ENCODE peak calls at places on chromosomes 13 and 19, in seven cellular contexts. One of them, this sample, is unnamed.

GRCh38 chr13:35600137-35600536 is 123.6 kb upstream of the MAB21L1 start:
- DNase-seq in cardiac fibroblast: peak; percentile 45
- DNase-seq in cardiac muscle cell: no peak
- DNase-seq in Karpas-422: no peak
- DNase-seq in H7: no peak
- DNase-seq in DND-41: no peak
- DNase-seq in WERI-Rb-1: no peak
- DNase-seq in this sample: no peak

GRCh38 chr19:35805518-35806102 is 7.0 kb downstream of the PRODH2 start:
- DNase-seq in WERI-Rb-1: no peak
- DNase-seq in Karpas-422: no peak
- DNase-seq in cardiac fibroblast: no peak
- DNase-seq in DND-41: no peak
- DNase-seq in cardiac muscle cell: no peak
- DNase-seq in H7: peak; percentile 20
- DNase-seq in this sample: no peak

GRCh38 chr13:100659578-100659977 is 15.0 kb downstream of the TMTC4 start:
- DNase-seq in cardiac muscle cell: no peak
- DNase-seq in DND-41: no peak
- DNase-seq in WERI-Rb-1: no peak
- DNase-seq in H7: peak; percentile 76
- DNase-seq in cardiac fibroblast: no peak
- DNase-seq in Karpas-422: no peak
- DNase-seq in this sample: no peak

GRCh38 chr13:91690944-91691343 is 292.5 kb downstream of the GPC5 start:
- DNase-seq in Karpas-422: no peak
- DNase-seq in cardiac fibroblast: no peak
- DNase-seq in WERI-Rb-1: no peak
- DNase-seq in H7: no peak
- DNase-seq in cardiac muscle cell: no peak
- DNase-seq in DND-41: no peak
- DNase-seq in this sample: no peak

GRCh38 chr13:80338781-80339577 is 1.9 kb downstream of the SPRY2 start:
- DNase-seq in H7: peak; percentile 85
- DNase-seq in WERI-Rb-1: peak; percentile 32
- DNase-seq in cardiac fibroblast: peak; percentile 79
- DNase-seq in Karpas-422: no peak
- DNase-seq in cardiac muscle cell: peak; percentile 87
- DNase-seq in DND-41: peak; percentile 18
- DNase-seq in this sample: no peak

GRCh38 chr13:79648191-79648590 is 167.2 kb downstream of the NDFIP2 start:
- DNase-seq in WERI-Rb-1: no peak
- DNase-seq in H7: no peak
- DNase-seq in Karpas-422: no peak
- DNase-seq in cardiac muscle cell: no peak
- DNase-seq in DND-41: no peak
- DNase-seq in cardiac fibroblast: no peak
- DNase-seq in this sample: no peak

GRCh38 chr19:6947745-6948144 is 60.4 kb downstream of the ADGRE1 start:
- DNase-seq in H7: no peak
- DNase-seq in cardiac muscle cell: peak; percentile 62
- DNase-seq in DND-41: no peak
- DNase-seq in Karpas-422: no peak
- DNase-seq in cardiac fibroblast: peak; percentile 86
- DNase-seq in WERI-Rb-1: no peak
- DNase-seq in this sample: no peak

GRCh38 chr13:67481445-67481844 is 251.3 kb upstream of the PCDH9 start:
- DNase-seq in DND-41: no peak
- DNase-seq in cardiac muscle cell: no peak
- DNase-seq in cardiac fibroblast: no peak
- DNase-seq in WERI-Rb-1: no peak
- DNase-seq in H7: no peak
- DNase-seq in Karpas-422: no peak
- DNase-seq in this sample: no peak

GRCh38 chr19:41302624-41303351 is 7.2 kb upstream of the CCDC97 start:
- DNase-seq in DND-41: no peak
- DNase-seq in WERI-Rb-1: no peak
- DNase-seq in cardiac fibroblast: no peak
- DNase-seq in Karpas-422: no peak
- DNase-seq in H7: no peak
- DNase-seq in cardiac muscle cell: no peak
- DNase-seq in this sample: peak; percentile 84

GRCh38 chr13:73334459-73334858 is 275.7 kb downstream of the KLF5 start:
- DNase-seq in Karpas-422: no peak
- DNase-seq in WERI-Rb-1: no peak
- DNase-seq in cardiac fibroblast: peak; percentile 31
- DNase-seq in H7: no peak
- DNase-seq in cardiac muscle cell: peak; percentile 13
- DNase-seq in DND-41: no peak
- DNase-seq in this sample: no peak

GRCh38 chr13:98442391-98443230 is 134.3 kb downstream of the STK24 start:
- DNase-seq in cardiac fibroblast: no peak
- DNase-seq in DND-41: no peak
- DNase-seq in cardiac muscle cell: no peak
- DNase-seq in WERI-Rb-1: no peak
- DNase-seq in H7: no peak
- DNase-seq in Karpas-422: no peak
- DNase-seq in this sample: no peak

GRCh38 chr19:11560404-11560988 is 1.5 kb upstream of the ELOF1 start:
- DNase-seq in WERI-Rb-1: peak; percentile 79
- DNase-seq in Karpas-422: peak; percentile 93
- DNase-seq in cardiac muscle cell: peak; percentile 81
- DNase-seq in cardiac fibroblast: peak; percentile 80
- DNase-seq in H7: peak; percentile 88
- DNase-seq in DND-41: peak; percentile 79
- DNase-seq in this sample: peak; percentile 64

GRCh38 chr13:112903071-112903577 is 65.9 kb upstream of the MCF2L start:
- DNase-seq in Karpas-422: no peak
- DNase-seq in cardiac muscle cell: no peak
- DNase-seq in WERI-Rb-1: peak; percentile 92
- DNase-seq in cardiac fibroblast: no peak
- DNase-seq in DND-41: no peak
- DNase-seq in H7: peak; percentile 35
- DNase-seq in this sample: no peak

GRCh38 chr19:32652893-32653625 is 21.9 kb downstream of the ANKRD27 start:
- DNase-seq in cardiac fibroblast: peak; percentile 15
- DNase-seq in H7: no peak
- DNase-seq in DND-41: no peak
- DNase-seq in WERI-Rb-1: no peak
- DNase-seq in Karpas-422: no peak
- DNase-seq in cardiac muscle cell: peak; percentile 83
- DNase-seq in this sample: no peak

GRCh38 chr19:29364224-29364726 is 151.3 kb upstream of the UQCRFS1 start:
- DNase-seq in DND-41: no peak
- DNase-seq in Karpas-422: no peak
- DNase-seq in WERI-Rb-1: no peak
- DNase-seq in cardiac fibroblast: no peak
- DNase-seq in H7: peak; percentile 22
- DNase-seq in cardiac muscle cell: no peak
- DNase-seq in this sample: no peak

GRCh38 chr13:106401081-106401480 is 134.4 kb downstream of the EFNB2 start:
- DNase-seq in WERI-Rb-1: no peak
- DNase-seq in DND-41: peak; percentile 14
- DNase-seq in Karpas-422: no peak
- DNase-seq in cardiac fibroblast: no peak
- DNase-seq in H7: no peak
- DNase-seq in cardiac muscle cell: no peak
- DNase-seq in this sample: no peak

GRCh38 chr13:107842562-107843180 is 372.7 kb downstream of the LIG4 start:
- DNase-seq in cardiac muscle cell: peak; percentile 37
- DNase-seq in Karpas-422: no peak
- DNase-seq in DND-41: no peak
- DNase-seq in cardiac fibroblast: no peak
- DNase-seq in WERI-Rb-1: no peak
- DNase-seq in H7: no peak
- DNase-seq in this sample: no peak

GRCh38 chr13:107964356-107964755 is 251.0 kb downstream of the LIG4 start:
- DNase-seq in WERI-Rb-1: no peak
- DNase-seq in DND-41: no peak
- DNase-seq in Karpas-422: no peak
- DNase-seq in cardiac muscle cell: peak; percentile 1
- DNase-seq in cardiac fibroblast: no peak
- DNase-seq in H7: no peak
- DNase-seq in this sample: no peak

GRCh38 chr13:41919741-41920487 is 41.0 kb downstream of the VWA8 start:
- DNase-seq in cardiac muscle cell: no peak
- DNase-seq in DND-41: no peak
- DNase-seq in H7: no peak
- DNase-seq in Karpas-422: peak; percentile 87
- DNase-seq in cardiac fibroblast: no peak
- DNase-seq in WERI-Rb-1: no peak
- DNase-seq in this sample: no peak

GRCh38 chr13:110932588-110932987 is 17.7 kb upstream of the ANKRD10 start:
- DNase-seq in H7: no peak
- DNase-seq in cardiac muscle cell: no peak
- DNase-seq in WERI-Rb-1: no peak
- DNase-seq in Karpas-422: no peak
- DNase-seq in cardiac fibroblast: no peak
- DNase-seq in DND-41: no peak
- DNase-seq in this sample: no peak

GRCh38 chr13:110936519-110936918 is 21.6 kb upstream of the ANKRD10 start:
- DNase-seq in cardiac fibroblast: no peak
- DNase-seq in WERI-Rb-1: no peak
- DNase-seq in H7: no peak
- DNase-seq in cardiac muscle cell: no peak
- DNase-seq in DND-41: no peak
- DNase-seq in Karpas-422: no peak
- DNase-seq in this sample: no peak

GRCh38 chr13:110942248-110942981 is 27.5 kb upstream of the ANKRD10 start:
- DNase-seq in cardiac muscle cell: no peak
- DNase-seq in Karpas-422: no peak
- DNase-seq in DND-41: no peak
- DNase-seq in cardiac fibroblast: peak; percentile 17
- DNase-seq in WERI-Rb-1: no peak
- DNase-seq in H7: no peak
- DNase-seq in this sample: no peak

GRCh38 chr13:110938662-110939421 is 24.0 kb upstream of the ANKRD10 start:
- DNase-seq in cardiac fibroblast: no peak
- DNase-seq in cardiac muscle cell: no peak
- DNase-seq in DND-41: no peak
- DNase-seq in H7: no peak
- DNase-seq in WERI-Rb-1: no peak
- DNase-seq in Karpas-422: no peak
- DNase-seq in this sample: no peak

GRCh38 chr13:110937511-110938303 is 22.8 kb upstream of the ANKRD10 start:
- DNase-seq in DND-41: no peak
- DNase-seq in cardiac fibroblast: no peak
- DNase-seq in H7: no peak
- DNase-seq in WERI-Rb-1: no peak
- DNase-seq in cardiac muscle cell: no peak
- DNase-seq in Karpas-422: peak; percentile 58
- DNase-seq in this sample: no peak
- H3K4me3 ChIP-seq in DND-41: no peak overlapping the region
- H3K4me3 ChIP-seq in cardiac fibroblast: no peak overlapping the region
- H3K4me3 ChIP-seq in H7: no peak overlapping the region
- H3K4me3 ChIP-seq in WERI-Rb-1: no peak overlapping the region
- H3K4me3 ChIP-seq in cardiac muscle cell: no peak overlapping the region
- H3K4me3 ChIP-seq in Karpas-422: no peak overlapping the region
- H3K4me3 ChIP-seq in this sample: no peak overlapping the region

DNA sequence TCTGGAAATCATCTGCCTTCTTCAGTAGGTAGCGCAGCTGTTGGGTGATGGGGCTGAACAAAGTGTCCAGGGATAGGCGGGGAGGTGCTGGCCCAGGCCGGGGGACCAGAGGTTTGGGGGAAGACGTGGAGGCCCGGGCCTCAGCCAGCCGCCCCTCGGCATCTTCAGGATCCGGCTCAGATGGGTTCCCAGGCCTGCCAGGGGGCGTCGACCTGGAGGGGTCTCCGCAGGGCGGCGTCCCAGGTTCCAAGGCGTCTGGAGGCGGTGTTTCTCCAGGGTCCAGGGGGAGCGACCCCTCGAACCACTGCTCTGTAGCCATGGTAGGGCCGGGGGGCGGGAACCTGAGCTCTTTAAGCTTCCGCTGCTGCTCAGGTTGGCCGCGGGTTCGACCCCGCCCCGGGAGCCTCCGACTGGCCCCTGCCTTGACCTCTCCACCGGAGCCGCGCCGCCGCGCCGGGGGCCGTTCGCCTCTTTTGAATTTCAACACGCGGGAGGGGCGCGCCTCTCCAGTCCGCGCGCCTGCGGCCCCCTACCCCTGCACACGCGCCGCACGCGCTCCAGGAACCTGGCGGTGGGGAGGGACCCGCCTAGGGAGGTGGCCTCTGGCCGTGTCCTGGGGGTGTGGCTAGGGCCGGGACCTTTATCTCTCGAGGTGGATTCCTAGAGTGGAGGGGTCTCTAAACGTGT is at the start of gene C19orf67:
- DNase-seq in H7: peak; percentile 71
- DNase-seq in WERI-Rb-1: no peak
- DNase-seq in DND-41: no peak
- DNase-seq in Karpas-422: peak; percentile 44
- DNase-seq in cardiac fibroblast: no peak
- DNase-seq in cardiac muscle cell: no peak
- DNase-seq in this sample: no peak
- H3K4me3 ChIP-seq in H7: peak within 1 kb of the TSS; percentile 39
- H3K4me3 ChIP-seq in WERI-Rb-1: no peak within 1 kb of the TSS
- H3K4me3 ChIP-seq in DND-41: no peak within 1 kb of the TSS
- H3K4me3 ChIP-seq in Karpas-422: no peak within 1 kb of the TSS
- H3K4me3 ChIP-seq in cardiac fibroblast: no peak within 1 kb of the TSS
- H3K4me3 ChIP-seq in cardiac muscle cell: peak within 1 kb of the TSS; percentile 7
- H3K4me3 ChIP-seq in this sample: no peak within 1 kb of the TSS

GRCh38 chr19:27851002-27851481 is 1361.9 kb downstream of the UQCRFS1 start:
- DNase-seq in Karpas-422: no peak
- DNase-seq in cardiac muscle cell: no peak
- DNase-seq in H7: peak; percentile 16
- DNase-seq in cardiac fibroblast: no peak
- DNase-seq in DND-41: no peak
- DNase-seq in WERI-Rb-1: no peak
- DNase-seq in this sample: no peak
- H3K4me3 ChIP-seq in Karpas-422: no peak overlapping the region
- H3K4me3 ChIP-seq in cardiac muscle cell: no peak overlapping the region
- H3K4me3 ChIP-seq in H7: no peak overlapping the region
- H3K4me3 ChIP-seq in cardiac fibroblast: no peak overlapping the region
- H3K4me3 ChIP-seq in DND-41: no peak overlapping the region
- H3K4me3 ChIP-seq in WERI-Rb-1: no peak overlapping the region
- H3K4me3 ChIP-seq in this sample: no peak overlapping the region

GRCh38 chr13:49366841-49367240 is 77.0 kb downstream of the CAB39L start:
- DNase-seq in WERI-Rb-1: no peak
- DNase-seq in H7: no peak
- DNase-seq in DND-41: no peak
- DNase-seq in Karpas-422: no peak
- DNase-seq in cardiac muscle cell: peak; percentile 37
- DNase-seq in cardiac fibroblast: no peak
- DNase-seq in this sample: no peak

GRCh38 chr13:49369876-49370275 is 74.0 kb downstream of the CAB39L start:
- DNase-seq in cardiac fibroblast: no peak
- DNase-seq in H7: no peak
- DNase-seq in Karpas-422: peak; percentile 67
- DNase-seq in DND-41: no peak
- DNase-seq in WERI-Rb-1: no peak
- DNase-seq in cardiac muscle cell: no peak
- DNase-seq in this sample: no peak

GRCh38 chr13:49368688-49369087 is 75.2 kb downstream of the CAB39L start:
- DNase-seq in WERI-Rb-1: no peak
- DNase-seq in DND-41: no peak
- DNase-seq in cardiac muscle cell: no peak
- DNase-seq in cardiac fibroblast: no peak
- DNase-seq in Karpas-422: peak; percentile 72
- DNase-seq in H7: no peak
- DNase-seq in this sample: no peak

GRCh38 chr13:49370390-49370789 is 73.5 kb downstream of the CAB39L start:
- DNase-seq in WERI-Rb-1: no peak
- DNase-seq in H7: no peak
- DNase-seq in cardiac fibroblast: no peak
- DNase-seq in DND-41: no peak
- DNase-seq in Karpas-422: no peak
- DNase-seq in cardiac muscle cell: no peak
- DNase-seq in this sample: no peak

GRCh38 chr13:49367640-49368431 is 76.0 kb downstream of the CAB39L start:
- DNase-seq in WERI-Rb-1: peak; percentile 9
- DNase-seq in H7: no peak
- DNase-seq in cardiac muscle cell: peak; percentile 34
- DNase-seq in cardiac fibroblast: no peak
- DNase-seq in DND-41: no peak
- DNase-seq in Karpas-422: no peak
- DNase-seq in this sample: no peak
- H3K4me3 ChIP-seq in WERI-Rb-1: no peak overlapping the region
- H3K4me3 ChIP-seq in H7: no peak overlapping the region
- H3K4me3 ChIP-seq in cardiac muscle cell: no peak overlapping the region
- H3K4me3 ChIP-seq in cardiac fibroblast: no peak overlapping the region
- H3K4me3 ChIP-seq in DND-41: no peak overlapping the region
- H3K4me3 ChIP-seq in Karpas-422: peak overlapping the region; percentile 41
- H3K4me3 ChIP-seq in this sample: no peak overlapping the region

This sample was measured in CD8-positive, alpha-beta memory T cell.